ENCODE peak calls at places on chromosomes 3 and 15, in four cellular contexts. B is SK-N-SH, C is H1, S is GM12891. J is an unnamed sample.

GRCh38 chr15:98568382-98569017 is 79.8 kb upstream of the IGF1R start:
- DNase-seq in C (no peak), S (no peak), B (no peak), J (no peak)

GRCh38 chr3:194245975-194246561 is 105.1 kb downstream of the CPN2 start:
- DNase-seq in C (no peak), S (no peak), B (no peak), J (no peak)

GRCh38 chr3:8280161-8280560 is 221.5 kb upstream of the LMCD1 start:
- DNase-seq in S (no peak), C (no peak), B (no peak), J (no peak)

GRCh38 chr15:63792584-63792983 is 41.2 kb downstream of the HERC1 start:
- DNase-seq in C (no peak), B (no peak), S (no peak), J (no peak)

GRCh38 chr3:107208100-107208499 is 169.1 kb upstream of the CCDC54 start:
- DNase-seq in B (no peak), C (no peak), S (no peak), J (no peak)

GRCh38 chr15:60614862-60615771 is 136.2 kb upstream of the ICE2 start:
- DNase-seq in B (no peak), S (no peak), C (no peak), J (no peak)

GRCh38 chr3:23288286-23288685 is 85.2 kb downstream of the UBE2E2 start:
- DNase-seq in S (no peak), B (no peak), C (no peak), J (no peak)

GRCh38 chr3:94665922-94666321 is 603.1 kb downstream of the NSUN3 start:
- DNase-seq in B (no peak), S (no peak), C (no peak), J (no peak)

GRCh38 chr3:52388933-52389332 is 56.0 kb downstream of the SEMA3G start:
- DNase-seq in C (no peak), S (no peak), B (no peak), J (no peak)

GRCh38 chr3:72346526-72346926 is 501.7 kb downstream of the SHQ1 start:
- DNase-seq in S (no peak), C (no peak), B (no peak), J (no peak)

GRCh38 chr15:55774113-55774970 is 31.4 kb upstream of the PRTG start:
- DNase-seq in C (no peak), S (peak), B (peak), J (peak)

GRCh38 chr15:47795864-47796263 is 78.6 kb downstream of the SEMA6D start:
- DNase-seq in C (no peak), B (no peak), S (no peak), J (no peak)

GRCh38 chr15:73686781-73687256 is 2.6 kb downstream of the CD276 start:
- DNase-seq in C (no peak), B (no peak), S (no peak), J (no peak)
- TF ChIP-seq TAF1 in C (no peak), B (no peak), S (no peak), J (no peak)

GRCh38 chr3:146142757-146143156 is 18.2 kb downstream of the PLOD2 start:
- DNase-seq in S (no peak), B (no peak), C (no peak), J (no peak)
- TF ChIP-seq TAF1 in S (no peak), B (no peak), C (no peak), J (no peak)

GRCh38 chr15:93072440-93073394 is 16.3 kb downstream of the RGMA start:
- DNase-seq in B (peak), S (no peak), C (no peak), J (no peak)
- TF ChIP-seq TAF1 in B (no peak), S (no peak), C (peak), J (no peak)

GRCh38 chr3:50611464-50612233 is at the start of gene CISH:
- DNase-seq in C (peak), S (peak), B (peak), J (peak)

GRCh38 chr3:50609071-50609742 is 2.4 kb downstream of the CISH start:
- DNase-seq in S (no peak), C (no peak), B (no peak), J (no peak)

GRCh38 chr3:50610992-50611463 is 546 bp downstream of the CISH start:
- DNase-seq in C (no peak), S (no peak), B (peak), J (no peak)

GRCh38 chr3:50609743-50610085 is 1.9 kb downstream of the CISH start:
- DNase-seq in C (no peak), B (no peak), S (no peak), J (no peak)

DNA sequence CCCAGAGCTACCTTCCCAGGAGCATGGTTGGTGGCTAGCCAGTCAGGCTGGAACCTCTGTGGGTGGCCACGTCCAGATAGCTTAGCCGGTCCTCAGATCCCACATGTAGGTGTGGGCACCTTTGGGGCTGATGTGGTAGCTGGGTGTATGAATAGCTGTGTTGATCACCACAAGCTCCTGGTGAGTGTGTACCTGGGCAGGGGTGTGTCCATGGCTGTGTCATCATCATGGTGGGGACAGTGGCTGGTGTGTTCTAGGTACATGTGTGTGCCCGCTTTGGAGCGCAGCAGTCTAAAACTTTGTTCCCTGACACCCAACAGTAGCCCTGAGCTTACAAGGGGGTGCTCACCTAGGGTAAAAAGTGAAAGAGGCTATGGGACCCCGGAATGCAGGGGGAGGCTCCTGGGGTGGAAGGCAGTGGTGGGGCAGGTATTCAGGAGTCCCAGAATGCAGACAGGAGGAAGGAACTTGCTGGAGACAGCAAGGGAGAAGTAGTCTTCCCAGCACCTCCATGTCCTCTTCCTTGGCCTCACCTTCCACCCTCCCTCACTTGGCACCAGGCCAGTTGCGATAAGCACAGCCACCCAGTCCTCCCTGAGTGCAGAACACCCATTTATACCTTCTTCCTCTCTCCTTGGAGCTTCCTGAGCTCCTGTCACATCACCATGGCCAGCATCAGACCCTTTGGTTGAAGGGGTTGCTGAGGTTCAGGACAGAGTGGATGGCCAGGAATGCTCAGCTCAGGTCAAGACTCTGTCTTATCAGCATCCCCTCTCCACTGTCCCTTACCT is 1.2 kb downstream of the CISH start:
- DNase-seq in S (no peak), C (no peak), B (no peak), J (no peak)
- TF ChIP-seq TAF1 in S (no peak), C (no peak), B (no peak), J (no peak)

DNA sequence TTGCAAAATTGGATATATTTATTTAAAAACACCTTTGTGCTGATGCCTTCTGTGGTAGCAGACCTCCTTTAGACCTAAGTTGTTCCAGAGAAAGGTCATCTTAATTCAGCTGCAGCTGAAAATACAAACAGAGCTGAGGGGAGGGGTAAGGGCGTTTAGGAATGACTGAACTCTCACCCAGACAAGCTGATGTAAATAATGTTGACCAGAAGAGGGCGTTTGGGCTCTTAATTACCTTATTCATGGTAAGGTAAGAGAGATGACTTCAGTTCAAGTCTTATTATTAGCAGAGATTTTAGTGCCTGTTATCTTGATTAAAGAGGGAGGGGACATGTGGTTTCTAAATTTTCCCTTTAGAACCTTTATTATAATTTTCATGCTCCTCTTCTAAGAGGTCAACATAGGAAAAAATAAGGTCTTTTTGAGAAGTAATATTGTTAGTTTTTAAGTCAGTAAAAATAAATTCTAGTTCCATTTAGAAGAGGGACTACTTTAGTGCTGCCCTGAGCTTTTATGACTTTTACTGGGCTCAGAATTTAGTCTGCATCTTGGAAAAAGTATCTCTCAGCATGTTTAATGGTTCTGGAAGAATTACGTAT is 46.3 kb downstream of the GPR171 start:
- DNase-seq in S (peak), B (peak), C (no peak), J (no peak)
- TF ChIP-seq TAF1 in S (no peak), B (no peak), C (no peak), J (no peak)

GRCh38 chr15:42772126-42772525 is 35.2 kb upstream of the CDAN1 start:
- DNase-seq in S (no peak), B (no peak), C (no peak), J (no peak)
- TF ChIP-seq TAF1 in S (no peak), B (no peak), C (no peak), J (no peak)

J was measured in GM12892.